ENCODE peak calls at places on chromosomes 16 and 17, in eight cellular contexts. A is stimulated activated effector memory CD8-positive, alpha-beta T cell treated with anti-CD3 and anti-CD28 coated beads, Interleukin-12 subunit alpha, Interleukin-12 subunit beta, amount 100 ng/mL, for 72 hours; K is H1; X is iris pigment epithelial cell; Z is thoracic aorta; G is PC-3; L is activated CD8-positive, alpha-beta T cell treated with anti-CD3 and anti-CD28 coated beads for 36 hours; F is AG09319. J is an unnamed sample.

GRCh38 chr16:84354306-84354705 is 14.0 kb upstream of the ATP2C2 start:
- DNase-seq in A (no peak), K (no peak), X (no peak), Z (no peak), G (no peak), L (no peak), F (no peak), J (no peak)

GRCh38 chr17:36814958-36815357 is 122.3 kb upstream of the LHX1 start:
- DNase-seq in A (no peak), K (no peak), X (no peak), Z (no peak), G (no peak), L (no peak), F (no peak), J (no peak)

GRCh38 chr17:51238253-51238887 is 21.5 kb downstream of the MBTD1 start:
- DNase-seq in A (no peak), K (no peak), X (no peak), Z (no peak), G (no peak), L (no peak), F (no peak), J (no peak)

GRCh38 chr16:2005646-2006045 is 4.0 kb downstream of the ZNF598 start:
- DNase-seq in A (no peak), K (no peak), X (no peak), Z (no peak), G (no peak), L (no peak), F (no peak), J (peak)

GRCh38 chr17:42121066-42121769 is at the start of gene KAT2A:
- DNase-seq in A (peak), K (peak), X (peak), Z (no peak), G (no peak), L (peak), F (peak), J (peak)

GRCh38 chr17:39951924-39952664 is 10.7 kb upstream of the GSDMA start:
- DNase-seq in A (no peak), K (no peak), X (no peak), Z (no peak), G (no peak), L (no peak), F (no peak), J (no peak)

GRCh38 chr17:33385713-33386112 is 92.6 kb upstream of the ASIC2 start:
- DNase-seq in A (no peak), K (no peak), X (no peak), Z (no peak), G (no peak), L (no peak), F (no peak), J (no peak)

GRCh38 chr17:35709874-35710273 is 21.6 kb upstream of the RASL10B start:
- DNase-seq in A (no peak), K (no peak), X (peak), Z (no peak), G (no peak), L (no peak), F (peak), J (no peak)

GRCh38 chr17:78925662-78926555 is 722 bp upstream of the TIMP2 start:
- DNase-seq in A (no peak), K (peak), X (peak), Z (peak), G (no peak), L (peak), F (peak), J (no peak)

GRCh38 chr17:45228985-45229517 is 7.4 kb downstream of the FMNL1 start:
- DNase-seq in A (peak), K (no peak), X (peak), Z (peak), G (peak), L (peak), F (peak), J (peak)

GRCh38 chr16:20865420-20866126 is 34.6 kb downstream of the DCUN1D3 start:
- DNase-seq in A (no peak), K (no peak), X (peak), Z (no peak), G (peak), L (peak), F (no peak), J (no peak)

GRCh38 chr17:16652847-16653366 is 743 bp downstream of the ZNF624 start:
- DNase-seq in A (no peak), K (no peak), X (peak), Z (no peak), G (peak), L (no peak), F (no peak), J (peak)

GRCh38 chr16:64989050-64989449 is 132.8 kb downstream of the CDH11 start:
- DNase-seq in A (no peak), K (no peak), X (no peak), Z (no peak), G (no peak), L (no peak), F (no peak), J (no peak)

GRCh38 chr17:50221500-50222480 is 20.4 kb upstream of the COL1A1 start:
- DNase-seq in A (no peak), K (no peak), X (peak), Z (peak), G (peak), L (peak), F (no peak), J (no peak)

GRCh38 chr16:46739934-46740333 is 8.2 kb downstream of the MYLK3 start:
- DNase-seq in A (no peak), K (no peak), X (no peak), Z (no peak), G (no peak), L (no peak), F (no peak), J (no peak)

GRCh38 chr16:88662222-88662842 is 559 bp downstream of the MVD start:
- DNase-seq in A (peak), K (no peak), X (no peak), Z (no peak), G (no peak), L (peak), F (no peak), J (peak)

GRCh38 chr17:16888413-16889087 is 83.4 kb downstream of the TNFRSF13B start:
- DNase-seq in A (no peak), K (no peak), X (no peak), Z (no peak), G (peak), L (no peak), F (no peak), J (no peak)

GRCh38 chr16:71373073-71373472 is 14.6 kb downstream of the CALB2 start:
- DNase-seq in A (no peak), K (no peak), X (peak), Z (no peak), G (peak), L (no peak), F (no peak), J (no peak)

GRCh38 chr17:78539771-78540170 is 37.4 kb downstream of the DNAH17 start:
- DNase-seq in A (no peak), K (no peak), X (no peak), Z (no peak), G (no peak), L (no peak), F (no peak), J (no peak)

GRCh38 chr17:5708344-5708743 is 124.0 kb upstream of the NLRP1 start:
- DNase-seq in A (no peak), K (no peak), X (no peak), Z (no peak), G (no peak), L (no peak), F (no peak), J (no peak)

GRCh38 chr17:59706900-59707181 is 389 bp downstream of the PTRH2 start:
- DNase-seq in A (peak), K (no peak), X (no peak), Z (no peak), G (no peak), L (peak), F (no peak), J (peak)

J was measured in Karpas-422.